ENCODE peak calls at places on chromosomes 1 and 21, in five cellular contexts. D is transverse colon, X is AG04450, V is HFF-Myc, K is ovary. U is an unnamed sample.

GRCh38 chr1:220884109-220884980 is 5.1 kb downstream of the HLX start:
- DNase-seq in K (no peak), D (no peak), X (no peak), V (no peak), U (no peak)

GRCh38 chr21:37509802-37510393 is 143.3 kb downstream of the DYRK1A start:
- DNase-seq in V (no peak), X (no peak), K (no peak), D (no peak), U (no peak)

GRCh38 chr1:20578721-20579380 is 10.0 kb upstream of the CDA start:
- DNase-seq in D (no peak), V (no peak), X (no peak), K (no peak), U (no peak)

GRCh38 chr1:46489638-46490602 is at the start of gene DMBX1:
- DNase-seq in X (no peak), V (no peak), K (no peak), D (peak), U (no peak)

GRCh38 chr1:32953495-32953894 is 11.1 kb downstream of the RNF19B start:
- DNase-seq in K (no peak), V (no peak), X (no peak), D (no peak), U (no peak)

GRCh38 chr1:15081088-15081487 is 72.5 kb upstream of the TMEM51 start:
- DNase-seq in V (no peak), D (no peak), K (no peak), X (no peak), U (no peak)

GRCh38 chr1:40352126-40352525 is 21.4 kb upstream of the SMAP2 start:
- DNase-seq in X (no peak), D (no peak), V (no peak), K (no peak), U (no peak)

GRCh38 chr1:232667781-232668101 is 37.8 kb upstream of the SIPA1L2 start:
- DNase-seq in K (no peak), X (no peak), V (no peak), D (no peak), U (no peak)

GRCh38 chr1:23590058-23590783 is 30.9 kb upstream of the ID3 start:
- DNase-seq in K (no peak), V (no peak), X (no peak), D (no peak), U (no peak)

GRCh38 chr1:200306954-200307754 is 102.7 kb downstream of the ZNF281 start:
- DNase-seq in D (no peak), X (no peak), V (no peak), K (no peak), U (no peak)

GRCh38 chr21:45102391-45102932 is 28.1 kb downstream of the ADARB1 start:
- DNase-seq in K (no peak), X (no peak), V (peak), D (peak), U (no peak)

GRCh38 chr1:119046429-119047039 is 58.4 kb upstream of the TBX15 start:
- DNase-seq in X (no peak), V (no peak), D (no peak), K (no peak), U (no peak)

GRCh38 chr1:206582537-206583460 is 29.5 kb downstream of the EIF2D start:
- DNase-seq in K (no peak), V (no peak), D (no peak), X (no peak), U (no peak)

GRCh38 chr1:228487336-228488106 is at the start of gene RNF187:
- DNase-seq in X (no peak), K (peak), D (peak), V (no peak), U (peak)

GRCh38 chr1:87902830-87903614 is 574.3 kb downstream of the LMO4 start:
- DNase-seq in D (no peak), V (no peak), K (no peak), X (peak), U (no peak)

GRCh38 chr1:204350857-204351573 is 8.7 kb downstream of the PLEKHA6 start:
- DNase-seq in K (peak), X (peak), V (peak), D (peak), U (no peak)

GRCh38 chr1:26820784-26821269 is 5.7 kb upstream of the ZDHHC18 start:
- DNase-seq in D (peak), V (no peak), X (no peak), K (no peak), U (no peak)

GRCh38 chr21:15729674-15730483 is at the start of gene USP25:
- DNase-seq in X (no peak), K (peak), V (no peak), D (peak), U (peak)

GRCh38 chr1:65148548-65149390 is 766 bp downstream of the AK4 start:
- DNase-seq in V (no peak), X (no peak), K (peak), D (peak), U (no peak)

GRCh38 chr1:21294266-21295058 is 4.2 kb upstream of the ECE1 start:
- DNase-seq in V (no peak), X (no peak), D (peak), K (no peak), U (no peak)

GRCh38 chr1:56472860-56473259 is 106.5 kb downstream of the PLPP3 start:
- DNase-seq in V (no peak), X (no peak), K (no peak), D (no peak), U (no peak)

GRCh38 chr1:56478734-56479133 is 100.6 kb downstream of the PLPP3 start:
- DNase-seq in K (no peak), V (no peak), D (no peak), X (no peak), U (no peak)

GRCh38 chr1:56473582-56474270 is 105.6 kb downstream of the PLPP3 start:
- DNase-seq in D (no peak), X (no peak), V (no peak), K (no peak), U (no peak)

GRCh38 chr1:56481140-56481694 is 98.1 kb downstream of the PLPP3 start:
- DNase-seq in V (no peak), X (no peak), D (no peak), K (no peak), U (no peak)

DNA sequence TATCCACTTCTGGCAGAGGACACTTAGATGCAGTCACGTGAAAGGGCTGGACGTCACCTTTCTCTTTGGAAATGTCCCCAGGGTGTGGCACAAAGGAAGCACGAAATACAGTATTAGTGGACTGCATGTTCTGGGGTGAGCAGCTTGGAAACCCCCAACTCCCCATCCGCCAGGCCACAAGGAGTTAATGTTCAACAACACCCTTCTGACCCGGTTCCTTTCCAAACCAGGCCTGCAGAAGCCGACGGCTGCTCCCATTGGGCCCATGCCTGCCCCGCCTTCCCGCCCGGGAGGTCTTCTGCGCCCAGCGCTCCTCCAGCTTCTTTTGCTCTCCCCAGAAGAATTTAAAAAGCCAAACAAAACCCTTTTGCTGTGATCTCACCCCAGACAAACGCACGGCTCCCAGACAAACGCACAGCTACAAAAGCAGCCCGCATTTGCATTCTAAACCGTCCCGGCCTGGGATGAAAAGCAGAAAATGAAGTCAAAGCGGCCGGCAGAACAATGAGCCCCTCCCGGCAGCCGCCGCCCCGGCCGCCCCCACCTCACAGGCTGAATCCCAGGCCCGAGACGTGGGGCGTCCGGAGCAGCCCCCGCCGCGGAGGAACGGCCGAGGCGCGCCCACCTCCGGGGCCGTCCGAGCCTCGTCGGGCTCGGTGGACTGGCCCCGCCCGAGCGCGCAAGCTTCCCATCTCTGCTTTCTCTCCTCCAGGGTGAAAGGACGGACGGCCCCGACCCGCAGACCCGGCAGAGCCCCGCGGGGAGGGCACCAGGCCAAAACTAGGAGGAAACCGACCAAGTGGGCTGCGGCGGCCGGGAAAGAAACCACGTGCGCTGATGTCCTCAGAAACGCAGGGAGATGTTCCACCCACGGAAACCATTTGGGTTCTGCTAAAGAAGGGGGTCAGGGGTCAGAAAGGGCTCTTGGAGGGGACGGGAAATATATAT is 101.9 kb downstream of the PLPP3 start:
- DNase-seq in X (peak), D (peak), K (peak), V (no peak), U (peak)
- H3K4me3 ChIP-seq in X (peak), D (peak), K (peak), V (peak), U (peak)

GRCh38 chr1:150917387-150917786 is 8.8 kb upstream of the SETDB1 start:
- DNase-seq in X (no peak), V (no peak), K (no peak), D (peak), U (no peak)

GRCh38 chr1:150906813-150907212 is 19.4 kb upstream of the SETDB1 start:
- DNase-seq in X (no peak), D (no peak), K (no peak), V (no peak), U (no peak)

GRCh38 chr1:150909585-150910185 is 16.5 kb upstream of the SETDB1 start:
- DNase-seq in V (no peak), K (no peak), D (no peak), X (no peak), U (no peak)

DNA sequence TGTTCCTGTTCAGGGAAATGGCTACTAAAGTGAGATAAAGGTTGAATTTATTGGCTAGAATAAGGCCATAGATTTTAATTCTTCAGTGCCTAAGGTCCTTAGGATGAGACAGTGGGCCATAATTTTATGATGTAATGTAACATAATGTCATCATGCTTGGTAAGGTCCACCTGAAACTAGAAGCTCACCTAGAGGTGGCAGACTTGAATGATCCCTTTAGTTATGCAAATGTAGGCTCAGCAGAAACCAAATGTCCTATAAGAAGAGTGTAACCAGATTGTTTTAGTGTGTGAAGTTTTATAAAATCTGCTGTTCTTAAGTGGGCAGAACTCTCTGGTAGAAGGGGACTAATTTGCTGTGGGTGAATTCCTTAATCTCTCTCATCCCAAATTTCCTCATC is 13.5 kb upstream of the SETDB1 start:
- DNase-seq in V (no peak), K (no peak), X (no peak), D (no peak), U (no peak)
- TF ChIP-seq CTCF in V (no peak), K (no peak), X (no peak), D (no peak), U (no peak)

GRCh38 chr1:52634111-52634510 is 1.1 kb downstream of the SHISAL2A start:
- DNase-seq in V (no peak), K (no peak), D (no peak), X (no peak), U (no peak)

GRCh38 chr1:52635321-52636089 is 2.5 kb downstream of the SHISAL2A start:
- DNase-seq in D (no peak), V (no peak), K (no peak), X (no peak), U (no peak)

GRCh38 chr1:52633291-52633754 is 355 bp downstream of the SHISAL2A start:
- DNase-seq in K (no peak), X (no peak), V (no peak), D (no peak), U (no peak)

GRCh38 chr1:52631759-52632331 is 1.1 kb upstream of the SHISAL2A start:
- DNase-seq in X (no peak), V (no peak), D (no peak), K (no peak), U (no peak)

GRCh38 chr1:52632732-52633290 is at the start of gene SHISAL2A:
- DNase-seq in K (peak), X (no peak), D (peak), V (no peak), U (no peak)
- H3K4me3 ChIP-seq in K (peak), X (peak), D (peak), V (peak), U (peak)

DNA sequence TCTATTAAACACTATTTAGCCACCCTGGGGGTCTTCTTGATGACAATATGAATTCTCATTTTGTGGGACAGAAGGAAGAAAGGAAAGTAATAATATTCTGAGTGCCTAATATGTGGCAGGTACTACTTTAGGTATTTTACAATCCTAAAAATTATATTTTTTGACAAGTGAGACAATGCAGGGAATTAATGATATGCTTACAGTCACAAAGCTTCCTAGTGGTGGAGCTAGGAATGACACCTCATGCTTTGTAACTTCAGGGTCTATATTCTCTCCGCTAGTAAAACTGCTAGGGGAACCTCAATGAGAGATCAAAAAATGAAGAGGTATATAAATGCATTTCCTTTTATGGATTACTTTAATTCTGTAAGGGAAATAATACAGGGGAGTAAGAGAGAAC is 44.3 kb downstream of the TPR start:
- DNase-seq in V (no peak), K (no peak), X (no peak), D (no peak), U (no peak)
- TF ChIP-seq CTCF in V (peak), K (no peak), X (peak), D (peak), U (no peak)

U was measured in suprapubic skin.